ENCODE peak calls at places on chromosome 21, in nine cellular contexts. K is H9, W is HCT116, F is heart left ventricle, I is breast epithelium, Q is tibial artery, P is heart right ventricle, G is left ventricle myocardium inferior, O is WERI-Rb-1. B is an unnamed sample. For H3K27me3, the result is how much of the 10 kb centered on the place peaks cover.

GRCh38 chr21:35027558-35028450 is 21.3 kb downstream of the RUNX1 start:
- DNase-seq in K (no peak), W (no peak), F (no peak), I (no peak), Q (no peak), P (no peak), G (no peak), O (no peak), B (no peak)

GRCh38 chr21:25733859-25734653 is 648 bp downstream of the ATP5PF start:
- DNase-seq in K (no peak), W (no peak), F (peak), I (no peak), Q (no peak), P (peak), G (no peak), O (no peak), B (no peak)

GRCh38 chr21:14736162-14736561 is 190.0 kb upstream of the SAMSN1 start:
- DNase-seq in K (no peak), W (no peak), F (no peak), I (no peak), Q (no peak), P (no peak), G (no peak), O (no peak), B (no peak)

GRCh38 chr21:17575076-17575475 is 37.6 kb downstream of the BTG3 start:
- DNase-seq in K (no peak), W (no peak), F (no peak), I (no peak), Q (no peak), P (no peak), G (no peak), O (no peak), B (no peak)

GRCh38 chr21:25929859-25930520 is 195.2 kb downstream of the GABPA start:
- DNase-seq in K (no peak), W (no peak), F (peak), I (no peak), Q (peak), P (no peak), G (no peak), O (no peak), B (no peak)

GRCh38 chr21:33839167-33839716 is 76.4 kb downstream of the ATP5PO start:
- DNase-seq in K (peak), W (no peak), F (no peak), I (no peak), Q (no peak), P (no peak), G (no peak), O (no peak), B (no peak)

GRCh38 chr21:14528815-14529214 is 17.3 kb downstream of the SAMSN1 start:
- DNase-seq in K (no peak), W (no peak), F (no peak), I (no peak), Q (no peak), P (no peak), G (no peak), O (no peak), B (no peak)

GRCh38 chr21:17359781-17360180 is 153.1 kb upstream of the CXADR start:
- DNase-seq in K (no peak), W (no peak), F (no peak), I (no peak), Q (no peak), P (no peak), G (no peak), O (no peak), B (no peak)

GRCh38 chr21:31667639-31668038 is 8.1 kb downstream of the SOD1 start:
- DNase-seq in K (no peak), W (no peak), F (no peak), I (no peak), Q (no peak), P (no peak), G (no peak), O (no peak), B (no peak)

GRCh38 chr21:32377991-32378390 is 14.8 kb downstream of the URB1 start:
- DNase-seq in K (no peak), W (no peak), F (no peak), I (no peak), Q (no peak), P (no peak), G (no peak), O (no peak), B (no peak)

GRCh38 chr21:14942801-14943490 is 121.9 kb downstream of the NRIP1 start:
- DNase-seq in K (no peak), W (no peak), F (no peak), I (no peak), Q (no peak), P (no peak), G (no peak), O (no peak), B (no peak)

GRCh38 chr21:34792504-34793089 is 123.8 kb downstream of the CLIC6 start:
- DNase-seq in K (no peak), W (no peak), F (no peak), I (no peak), Q (no peak), P (no peak), G (no peak), O (no peak), B (no peak)

GRCh38 chr21:34771512-34772028 is 102.8 kb downstream of the CLIC6 start:
- DNase-seq in K (no peak), W (peak), F (no peak), I (no peak), Q (no peak), P (no peak), G (no peak), O (no peak), B (no peak)

GRCh38 chr21:27062441-27062840 is 95.6 kb upstream of the ADAMTS5 start:
- DNase-seq in K (no peak), W (no peak), F (no peak), I (no peak), Q (no peak), P (no peak), G (no peak), O (no peak), B (no peak)

GRCh38 chr21:26153758-26154157 is 16.8 kb downstream of the APP start:
- DNase-seq in K (no peak), W (no peak), F (no peak), I (no peak), Q (no peak), P (no peak), G (no peak), O (no peak), B (no peak)

GRCh38 chr21:35229290-35229689 is 180.2 kb upstream of the RUNX1 start:
- DNase-seq in K (no peak), W (no peak), F (no peak), I (no peak), Q (no peak), P (no peak), G (no peak), O (no peak), B (no peak)

GRCh38 chr21:46634966-46635323 is 529 bp upstream of the PRMT2 start:
- DNase-seq in K (no peak), W (peak), F (peak), I (peak), Q (peak), P (peak), G (no peak), O (peak), B (peak)

GRCh38 chr21:15063821-15064575 is 802 bp downstream of the NRIP1 start:
- DNase-seq in K (peak), W (no peak), F (peak), I (peak), Q (peak), P (peak), G (peak), O (peak), B (peak)

GRCh38 chr21:34075760-34076159 is 2.4 kb downstream of the MRPS6 start:
- DNase-seq in K (no peak), W (no peak), F (no peak), I (no peak), Q (no peak), P (no peak), G (no peak), O (no peak), B (no peak)

GRCh38 chr21:46393451-46393940 is 65.2 kb upstream of the DIP2A start:
- DNase-seq in K (no peak), W (no peak), F (no peak), I (no peak), Q (no peak), P (no peak), G (no peak), O (no peak), B (no peak)

GRCh38 chr21:42737969-42738590 is 84.7 kb downstream of the PDE9A start:
- DNase-seq in K (no peak), W (no peak), F (peak), I (peak), Q (no peak), P (peak), G (peak), O (no peak), B (no peak)

GRCh38 chr21:33396966-33397365 is 6.2 kb upstream of the IFNGR2 start:
- DNase-seq in K (no peak), W (no peak), F (peak), I (no peak), Q (no peak), P (peak), G (peak), O (no peak), B (no peak)

GRCh38 chr21:29538115-29538514 is 239.4 kb downstream of the BACH1 start:
- DNase-seq in K (no peak), W (no peak), F (no peak), I (no peak), Q (no peak), P (no peak), G (no peak), O (no peak), B (no peak)

GRCh38 chr21:28375708-28376385 is 616.8 kb downstream of the LTN1 start:
- DNase-seq in K (no peak), W (no peak), F (no peak), I (no peak), Q (no peak), P (no peak), G (no peak), O (no peak), B (no peak)

GRCh38 chr21:34939673-34940321 is 109.3 kb downstream of the RUNX1 start:
- DNase-seq in K (no peak), W (no peak), F (no peak), I (no peak), Q (no peak), P (no peak), G (no peak), O (no peak), B (no peak)

GRCh38 chr21:33198346-33199135 is 31.2 kb upstream of the IFNAR2 start:
- DNase-seq in K (no peak), W (no peak), F (peak), I (peak), Q (peak), P (peak), G (peak), O (peak), B (peak)

GRCh38 chr21:33940164-33940563 is 24.6 kb upstream of the ATP5PO start:
- DNase-seq in K (no peak), W (no peak), F (no peak), I (no peak), Q (no peak), P (no peak), G (no peak), O (no peak), B (no peak)

GRCh38 chr21:42997053-42997452 is 22.7 kb downstream of the PKNOX1 start:
- DNase-seq in K (no peak), W (no peak), F (peak), I (no peak), Q (peak), P (peak), G (peak), O (no peak), B (peak)

GRCh38 chr21:22743085-22743484 is 1744.9 kb downstream of the NCAM2 start:
- DNase-seq in K (no peak), W (no peak), F (no peak), I (no peak), Q (no peak), P (no peak), G (no peak), O (no peak), B (no peak)

GRCh38 chr21:33836408-33836807 is 79.2 kb downstream of the ATP5PO start:
- DNase-seq in K (no peak), W (no peak), F (no peak), I (no peak), Q (peak), P (no peak), G (no peak), O (no peak), B (no peak)

GRCh38 chr21:42609806-42610205 is 43.6 kb upstream of the PDE9A start:
- DNase-seq in K (no peak), W (no peak), F (no peak), I (no peak), Q (no peak), P (no peak), G (no peak), O (peak), B (no peak)

GRCh38 chr21:27024316-27024715 is 57.4 kb upstream of the ADAMTS5 start:
- DNase-seq in K (no peak), W (no peak), F (no peak), I (no peak), Q (no peak), P (no peak), G (no peak), O (no peak), B (no peak)

GRCh38 chr21:16269497-16269896 is 539.7 kb downstream of the USP25 start:
- DNase-seq in K (no peak), W (no peak), F (no peak), I (no peak), Q (no peak), P (no peak), G (no peak), O (no peak), B (no peak)

GRCh38 chr21:34073032-34073748 is at the start of the genes MRPS6 and SLC5A3:
- DNase-seq in K (peak), W (peak), F (peak), I (peak), Q (peak), P (peak), G (peak), O (peak), B (peak)

GRCh38 chr21:35357041-35357780 is 308.1 kb upstream of the RUNX1 start:
- DNase-seq in K (no peak), W (no peak), F (no peak), I (no peak), Q (no peak), P (no peak), G (no peak), O (no peak), B (no peak)

GRCh38 chr21:31898898-31899630 is 26.2 kb downstream of the HUNK start:
- DNase-seq in K (no peak), W (no peak), F (no peak), I (no peak), Q (no peak), P (no peak), G (no peak), O (no peak), B (no peak)

GRCh38 chr21:29164330-29164942 is 34.0 kb downstream of the MAP3K7CL start:
- DNase-seq in K (no peak), W (peak), F (no peak), I (no peak), Q (no peak), P (no peak), G (no peak), O (peak), B (no peak)

GRCh38 chr21:33642896-33643657 is 776 bp downstream of the ITSN1 start:
- DNase-seq in K (peak), W (no peak), F (peak), I (no peak), Q (peak), P (peak), G (peak), O (peak), B (peak)

GRCh38 chr21:16193758-16194606 is 464.2 kb downstream of the USP25 start:
- DNase-seq in K (peak), W (no peak), F (peak), I (peak), Q (peak), P (peak), G (peak), O (peak), B (peak)

GRCh38 chr21:44521301-44521927 is 18.6 kb downstream of the KRTAP10-1 start:
- DNase-seq in K (no peak), W (no peak), F (no peak), I (no peak), Q (peak), P (no peak), G (peak), O (peak), B (peak)
- H3K27me3 ChIP-seq in K (under half), W (under half), F (under half), I (under half), Q (under half), P (under half), G (under half), O (under half), B (under half)

GRCh38 chr21:39633770-39634181 is 21.0 kb downstream of the B3GALT5 start:
- DNase-seq in K (no peak), W (peak), F (no peak), I (no peak), Q (no peak), P (no peak), G (no peak), O (no peak), B (no peak)

GRCh38 chr21:39640754-39641153 is 28.0 kb downstream of the B3GALT5 start:
- DNase-seq in K (peak), W (no peak), F (no peak), I (no peak), Q (no peak), P (no peak), G (no peak), O (no peak), B (no peak)

GRCh38 chr21:39637971-39638628 is 25.4 kb downstream of the B3GALT5 start:
- DNase-seq in K (no peak), W (no peak), F (no peak), I (no peak), Q (no peak), P (no peak), G (no peak), O (no peak), B (no peak)

GRCh38 chr21:39634507-39634906 is 21.8 kb downstream of the B3GALT5 start:
- DNase-seq in K (no peak), W (no peak), F (no peak), I (no peak), Q (no peak), P (no peak), G (no peak), O (no peak), B (no peak)

GRCh38 chr21:39637197-39637970 is 24.6 kb downstream of the B3GALT5 start:
- DNase-seq in K (peak), W (no peak), F (no peak), I (no peak), Q (no peak), P (no peak), G (no peak), O (no peak), B (no peak)
- H3K27ac ChIP-seq in K (peak), W (no peak), F (no peak), I (no peak), Q (no peak), P (no peak), G (no peak), O (no peak), B (no peak)

GRCh38 chr21:39869141-39869818 is 2.0 kb downstream of the PCP4 start:
- DNase-seq in K (no peak), W (no peak), F (no peak), I (no peak), Q (no peak), P (no peak), G (no peak), O (no peak), B (no peak)

GRCh38 chr21:39866093-39866492 is 1.1 kb upstream of the PCP4 start:
- DNase-seq in K (no peak), W (no peak), F (no peak), I (no peak), Q (no peak), P (no peak), G (no peak), O (no peak), B (no peak)

GRCh38 chr21:39863111-39863510 is 4.1 kb upstream of the PCP4 start:
- DNase-seq in K (no peak), W (no peak), F (no peak), I (no peak), Q (no peak), P (no peak), G (no peak), O (no peak), B (peak)

GRCh38 chr21:39867198-39867650 is at the start of gene PCP4:
- DNase-seq in K (peak), W (peak), F (peak), I (peak), Q (no peak), P (peak), G (no peak), O (peak), B (peak)
- TF ChIP-seq CTCF in K (peak), W (peak), F (peak), I (peak), Q (peak), P (peak), G (peak), O (peak), B (peak)

GRCh38 chr21:44710756-44711326 is 531 bp downstream of the TSPEAR start:
- DNase-seq in K (peak), W (no peak), F (no peak), I (no peak), Q (no peak), P (no peak), G (no peak), O (peak), B (peak)
- H3K27me3 ChIP-seq in K (half or more), W (under half), F (half or more), I (under half), Q (under half), P (half or more), G (half or more), O (under half), B (half or more)

GRCh38 chr21:37413553-37414291 is 47.1 kb downstream of the DYRK1A start:
- DNase-seq in K (no peak), W (no peak), F (no peak), I (no peak), Q (no peak), P (no peak), G (no peak), O (no peak), B (no peak)
- H3K27ac ChIP-seq in K (no peak), W (no peak), F (peak), I (no peak), Q (no peak), P (no peak), G (peak), O (no peak), B (no peak)

GRCh38 chr21:45228171-45228641 is 59.5 kb downstream of the POFUT2 start:
- DNase-seq in K (no peak), W (peak), F (no peak), I (peak), Q (peak), P (no peak), G (no peak), O (no peak), B (no peak)

GRCh38 chr21:45228656-45229240 is 58.9 kb downstream of the POFUT2 start:
- DNase-seq in K (no peak), W (no peak), F (no peak), I (no peak), Q (no peak), P (no peak), G (no peak), O (no peak), B (no peak)

GRCh38 chr21:45226540-45227326 is 61.0 kb downstream of the POFUT2 start:
- DNase-seq in K (no peak), W (no peak), F (no peak), I (no peak), Q (no peak), P (no peak), G (no peak), O (no peak), B (no peak)

GRCh38 chr21:45225741-45226327 is 61.9 kb downstream of the POFUT2 start:
- DNase-seq in K (no peak), W (no peak), F (no peak), I (no peak), Q (no peak), P (no peak), G (no peak), O (peak), B (no peak)

DNA sequence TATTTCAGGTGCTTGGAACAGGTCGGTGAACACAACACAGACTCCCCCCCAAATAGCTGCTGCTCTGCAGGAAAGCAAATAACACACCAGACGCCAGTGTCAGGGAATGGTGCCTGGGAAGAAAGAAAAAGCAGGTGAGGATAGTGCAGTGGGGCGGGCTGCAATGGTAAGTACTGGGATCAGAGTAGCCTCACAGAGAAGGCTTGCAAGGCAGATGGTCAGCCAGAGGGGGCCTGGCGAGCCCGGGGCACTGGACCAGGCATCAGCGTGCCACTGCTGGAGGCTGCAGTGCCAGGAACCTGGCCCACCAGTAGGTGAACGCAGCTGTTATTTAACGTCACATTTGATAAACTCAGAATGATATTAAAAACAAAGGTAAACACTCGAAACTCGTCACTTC is 60.0 kb downstream of the POFUT2 start:
- DNase-seq in K (no peak), W (no peak), F (no peak), I (no peak), Q (no peak), P (no peak), G (no peak), O (no peak), B (no peak)
- TF ChIP-seq CTCF in K (no peak), W (no peak), F (no peak), I (no peak), Q (no peak), P (no peak), G (no peak), O (peak), B (no peak)

DNA sequence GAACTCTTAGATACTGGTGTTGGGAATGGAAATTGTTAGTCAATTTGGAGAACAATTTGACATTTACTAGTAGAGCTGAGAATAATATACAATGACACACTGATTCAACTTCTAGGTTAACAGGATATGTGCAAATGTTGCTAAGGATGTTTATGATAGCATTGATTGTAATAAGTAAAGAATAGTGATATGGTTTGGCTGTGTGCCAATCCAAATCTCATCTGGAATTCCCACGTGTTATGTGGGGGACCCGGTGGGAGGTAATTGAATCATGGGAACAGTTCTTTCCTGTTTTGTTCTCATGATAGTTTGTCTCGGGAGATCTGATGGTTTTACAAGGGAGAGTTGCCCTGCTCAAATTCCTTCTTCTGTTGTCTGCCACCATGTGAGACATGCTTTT is 302.4 kb upstream of the TMPRSS15 start:
- DNase-seq in K (no peak), W (no peak), F (no peak), I (no peak), Q (no peak), P (no peak), G (no peak), O (no peak), B (no peak)
- H3K27me3 ChIP-seq in K (under half), W (under half), F (under half), I (under half), Q (under half), P (under half), G (under half), O (under half), B (under half)